ENCODE peak calls at places on chromosomes 1 and 21, in five cellular contexts. M, R, D, Z and U are unnamed samples.

GRCh38 chr1:93783876-93784275 is 95.1 kb downstream of the DNTTIP2 start:
- DNase-seq in M (no peak), R (no peak), D (no peak), Z (no peak), U (no peak)

GRCh38 chr1:234235373-234235772 is 137.9 kb upstream of the COA6 start:
- DNase-seq in M (no peak), R (no peak), D (no peak), Z (no peak), U (no peak)

GRCh38 chr21:25872271-25872670 is 137.5 kb downstream of the GABPA start:
- DNase-seq in M (no peak), R (peak), D (no peak), Z (peak), U (no peak)

GRCh38 chr1:246946366-246946765 is 14.6 kb upstream of the AHCTF1 start:
- DNase-seq in M (no peak), R (no peak), D (no peak), Z (no peak), U (no peak)

GRCh38 chr1:227788279-227789041 is 27.0 kb upstream of the PRSS38 start:
- DNase-seq in M (no peak), R (peak), D (peak), Z (peak), U (peak)

GRCh38 chr1:231629132-231629531 is 2.5 kb downstream of the DISC1 start:
- DNase-seq in M (no peak), R (no peak), D (no peak), Z (no peak), U (no peak)

GRCh38 chr21:14995695-14996490 is 68.9 kb downstream of the NRIP1 start:
- DNase-seq in M (no peak), R (peak), D (no peak), Z (no peak), U (no peak)

GRCh38 chr1:89863165-89863835 is 42.5 kb downstream of the LRRC8D start:
- DNase-seq in M (no peak), R (no peak), D (no peak), Z (no peak), U (no peak)

GRCh38 chr1:99608058-99608457 is 37.9 kb upstream of the PALMD start:
- DNase-seq in M (no peak), R (no peak), D (no peak), Z (no peak), U (no peak)

GRCh38 chr1:52669696-52670095 is 28.5 kb downstream of the COA7 start:
- DNase-seq in M (no peak), R (no peak), D (no peak), Z (no peak), U (no peak)

GRCh38 chr1:202568466-202569196 is 141.6 kb downstream of the SYT2 start:
- DNase-seq in M (no peak), R (no peak), D (no peak), Z (no peak), U (no peak)

GRCh38 chr1:23599125-23599524 is 39.8 kb upstream of the ID3 start:
- DNase-seq in M (no peak), R (no peak), D (no peak), Z (no peak), U (no peak)

GRCh38 chr21:43361493-43362296 is 65.2 kb downstream of the SIK1 start:
- DNase-seq in M (peak), R (peak), D (no peak), Z (no peak), U (peak)

GRCh38 chr1:172089768-172090510 is 248.6 kb downstream of the DNM3 start:
- DNase-seq in M (peak), R (peak), D (peak), Z (peak), U (peak)

GRCh38 chr1:201518105-201518504 is 11.2 kb upstream of the CSRP1 start:
- DNase-seq in M (no peak), R (no peak), D (no peak), Z (no peak), U (no peak)

GRCh38 chr1:201516511-201517127 is 9.7 kb upstream of the CSRP1 start:
- DNase-seq in M (no peak), R (no peak), D (no peak), Z (no peak), U (no peak)

GRCh38 chr1:201515062-201515750 is 8.3 kb upstream of the CSRP1 start:
- DNase-seq in M (no peak), R (no peak), D (no peak), Z (no peak), U (no peak)

GRCh38 chr1:201515895-201516294 is 9.0 kb upstream of the CSRP1 start:
- DNase-seq in M (no peak), R (no peak), D (no peak), Z (no peak), U (no peak)

DNA sequence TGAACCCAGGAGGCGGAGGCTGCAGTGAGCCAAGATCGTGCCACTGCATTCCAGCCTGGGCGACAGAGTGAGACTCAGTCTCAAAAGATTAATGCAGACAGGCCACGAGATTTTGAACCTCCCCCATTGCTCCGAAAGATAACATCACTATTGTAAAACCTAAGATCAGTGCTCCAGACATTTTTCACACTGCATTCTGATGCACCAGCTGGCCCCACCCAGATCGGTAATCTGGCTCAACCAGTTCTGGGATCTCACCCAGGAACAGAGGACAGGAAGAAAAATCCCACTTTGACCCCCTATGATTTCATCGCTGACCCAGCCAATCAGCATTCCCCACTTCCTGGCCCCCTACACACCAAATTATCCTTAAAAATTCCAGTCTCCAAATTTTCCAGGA is 10.7 kb upstream of the CSRP1 start:
- DNase-seq in M (no peak), R (no peak), D (no peak), Z (no peak), U (no peak)
- H3K27ac ChIP-seq in M (no peak), R (no peak), D (no peak), Z (no peak), U (no peak)

DNA sequence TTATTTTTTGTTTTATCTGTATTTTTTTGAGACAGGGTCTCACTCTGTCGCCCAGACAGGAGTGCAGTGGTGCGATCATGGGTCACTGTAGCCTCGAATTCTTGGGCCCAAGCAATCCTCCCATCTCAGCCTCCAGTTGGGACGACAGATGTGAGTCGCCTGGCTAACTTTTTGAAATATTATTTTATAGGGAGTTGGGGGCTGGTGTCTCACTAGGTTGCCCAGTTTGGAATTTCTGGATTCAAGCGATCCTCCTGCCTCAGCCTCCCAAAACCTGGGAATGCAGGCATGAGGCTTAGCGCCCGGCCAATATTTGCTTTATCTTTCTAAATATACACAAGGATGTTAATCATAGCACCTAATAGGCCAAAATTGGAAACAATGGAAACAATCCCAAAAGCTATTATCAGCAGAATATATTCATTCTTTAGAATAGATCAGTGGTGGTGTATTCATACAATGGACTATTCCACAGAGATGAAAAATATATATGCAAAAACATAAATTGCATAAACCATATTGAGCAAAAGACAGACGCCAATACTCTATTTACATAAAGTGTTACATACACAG is 55.9 kb downstream of the DAP3 start:
- DNase-seq in M (no peak), R (no peak), D (no peak), Z (no peak), U (no peak)
- H3K4me3 ChIP-seq in M (peak), R (peak), D (peak), Z (peak), U (peak)

GRCh38 chr1:26607191-26607590 is 77.6 kb downstream of the RPS6KA1 start:
- DNase-seq in M (no peak), R (no peak), D (no peak), Z (no peak), U (no peak)

GRCh38 chr1:26614655-26615411 is 81.0 kb upstream of the ARID1A start:
- DNase-seq in M (no peak), R (no peak), D (no peak), Z (no peak), U (no peak)

GRCh38 chr1:26603856-26604255 is 74.3 kb downstream of the RPS6KA1 start:
- DNase-seq in M (no peak), R (no peak), D (no peak), Z (no peak), U (no peak)

GRCh38 chr1:26610781-26611180 is 81.2 kb downstream of the RPS6KA1 start:
- DNase-seq in M (no peak), R (no peak), D (no peak), Z (peak), U (no peak)

GRCh38 chr1:26608895-26609294 is 79.3 kb downstream of the RPS6KA1 start:
- DNase-seq in M (no peak), R (no peak), D (no peak), Z (no peak), U (no peak)
- H3K27ac ChIP-seq in M (no peak), R (no peak), D (no peak), Z (no peak), U (no peak)

DNA sequence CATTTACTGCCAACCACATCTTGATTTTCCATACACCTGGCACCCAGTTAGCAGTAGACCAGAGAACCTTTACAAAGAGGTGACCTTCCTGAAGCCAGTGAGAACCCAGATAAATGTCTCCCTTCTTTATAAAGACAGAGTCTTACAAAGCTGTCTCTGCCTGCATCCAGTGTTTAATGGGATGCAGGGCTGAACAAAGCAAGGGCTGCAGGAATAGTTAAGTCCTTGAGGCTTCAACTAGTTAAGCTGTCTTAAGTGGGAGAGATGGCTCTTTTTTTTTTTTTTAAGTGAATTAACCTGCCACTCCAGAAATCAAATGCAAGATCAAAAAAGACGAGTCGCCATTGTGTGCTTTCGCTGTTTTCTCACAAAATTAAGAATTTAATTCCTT is 1.5 kb downstream of the AHCYL1 start:
- DNase-seq in M (no peak), R (peak), D (peak), Z (peak), U (no peak)
- H3K4me3 ChIP-seq in M (peak), R (peak), D (peak), Z (peak), U (peak)

DNA sequence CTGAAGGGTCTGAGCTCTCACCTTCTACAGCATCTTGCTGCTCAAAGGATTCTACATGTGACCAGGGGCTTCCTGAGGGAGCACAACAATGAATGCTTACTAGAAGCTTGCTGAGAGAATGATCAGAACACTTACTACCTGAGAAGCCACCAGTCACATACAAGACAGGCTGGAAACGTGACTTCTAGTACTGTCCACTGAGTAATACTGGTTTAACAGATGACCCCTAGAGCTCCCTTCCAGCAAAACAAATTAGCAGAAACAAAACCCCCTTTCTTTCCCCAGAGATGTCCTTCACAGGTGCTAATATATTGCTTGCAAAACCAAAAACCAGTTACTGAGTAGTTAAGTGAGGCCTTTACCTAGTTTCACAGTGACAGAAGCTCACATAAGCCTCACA is 2.1 kb downstream of the TAF5L start:
- DNase-seq in M (no peak), R (no peak), D (no peak), Z (no peak), U (no peak)
- H3K27ac ChIP-seq in M (no peak), R (no peak), D (no peak), Z (no peak), U (no peak)

GRCh38 chr1:31702836-31703404 is 897 bp downstream of the COL16A1 start:
- DNase-seq in M (no peak), R (no peak), D (no peak), Z (no peak), U (no peak)
- H3K4me3 ChIP-seq in M (no peak), R (peak), D (no peak), Z (no peak), U (no peak)